ENCODE peak calls at places on chromosome 11, in eight cellular contexts. One of them, this sample, is unnamed.

GRCh38 chr11:83330303-83330702 is 44.1 kb upstream of the CCDC90B start:
- DNase-seq in ACHN: no peak
- DNase-seq in type B pancreatic cell: no peak
- DNase-seq in GM06990: no peak
- DNase-seq in MV-4-11: no peak
- DNase-seq in pancreas: no peak
- DNase-seq in activated T-helper 1 cell treated with anti-CD3 and anti-CD28 coated beads, Interleukin-12 subunit alpha, Interleukin-12 subunit beta, Interleukin-2, Interleukin-4 antibody, amounts not matched to agents 30 ng/mL and 10 ng/mL and 1 ng/mL, durations not matched to agents 14 hours and 24 hours and 36 hours: no peak
- DNase-seq in lower leg skin: no peak
- DNase-seq in this sample: no peak

GRCh38 chr11:7604331-7604973 is 68.8 kb downstream of the CYB5R2 start:
- DNase-seq in MV-4-11: no peak
- DNase-seq in lower leg skin: no peak
- DNase-seq in type B pancreatic cell: no peak
- DNase-seq in pancreas: no peak
- DNase-seq in activated T-helper 1 cell treated with anti-CD3 and anti-CD28 coated beads, Interleukin-12 subunit alpha, Interleukin-12 subunit beta, Interleukin-2, Interleukin-4 antibody, amounts not matched to agents 30 ng/mL and 10 ng/mL and 1 ng/mL, durations not matched to agents 14 hours and 24 hours and 36 hours: no peak
- DNase-seq in GM06990: no peak
- DNase-seq in ACHN: no peak
- DNase-seq in this sample: no peak

GRCh38 chr11:61149624-61150615 is 11.3 kb downstream of the VPS37C start:
- DNase-seq in ACHN: no peak
- DNase-seq in type B pancreatic cell: no peak
- DNase-seq in activated T-helper 1 cell treated with anti-CD3 and anti-CD28 coated beads, Interleukin-12 subunit alpha, Interleukin-12 subunit beta, Interleukin-2, Interleukin-4 antibody, amounts not matched to agents 30 ng/mL and 10 ng/mL and 1 ng/mL, durations not matched to agents 14 hours and 24 hours and 36 hours: no peak
- DNase-seq in GM06990: no peak
- DNase-seq in pancreas: peak
- DNase-seq in lower leg skin: no peak
- DNase-seq in MV-4-11: no peak
- DNase-seq in this sample: no peak

GRCh38 chr11:95831198-95831883 is 41.0 kb downstream of the CEP57 start:
- DNase-seq in activated T-helper 1 cell treated with anti-CD3 and anti-CD28 coated beads, Interleukin-12 subunit alpha, Interleukin-12 subunit beta, Interleukin-2, Interleukin-4 antibody, amounts not matched to agents 30 ng/mL and 10 ng/mL and 1 ng/mL, durations not matched to agents 14 hours and 24 hours and 36 hours: no peak
- DNase-seq in GM06990: no peak
- DNase-seq in lower leg skin: no peak
- DNase-seq in ACHN: peak
- DNase-seq in pancreas: no peak
- DNase-seq in type B pancreatic cell: no peak
- DNase-seq in MV-4-11: peak
- DNase-seq in this sample: no peak

GRCh38 chr11:113615098-113615497 is 91.0 kb downstream of the TMPRSS5 start:
- DNase-seq in ACHN: no peak
- DNase-seq in lower leg skin: no peak
- DNase-seq in pancreas: no peak
- DNase-seq in activated T-helper 1 cell treated with anti-CD3 and anti-CD28 coated beads, Interleukin-12 subunit alpha, Interleukin-12 subunit beta, Interleukin-2, Interleukin-4 antibody, amounts not matched to agents 30 ng/mL and 10 ng/mL and 1 ng/mL, durations not matched to agents 14 hours and 24 hours and 36 hours: no peak
- DNase-seq in MV-4-11: no peak
- DNase-seq in type B pancreatic cell: no peak
- DNase-seq in GM06990: no peak
- DNase-seq in this sample: no peak

GRCh38 chr11:29452131-29452530 is 564.7 kb downstream of the KCNA4 start:
- DNase-seq in type B pancreatic cell: no peak
- DNase-seq in ACHN: peak
- DNase-seq in pancreas: no peak
- DNase-seq in activated T-helper 1 cell treated with anti-CD3 and anti-CD28 coated beads, Interleukin-12 subunit alpha, Interleukin-12 subunit beta, Interleukin-2, Interleukin-4 antibody, amounts not matched to agents 30 ng/mL and 10 ng/mL and 1 ng/mL, durations not matched to agents 14 hours and 24 hours and 36 hours: no peak
- DNase-seq in lower leg skin: no peak
- DNase-seq in MV-4-11: no peak
- DNase-seq in GM06990: no peak
- DNase-seq in this sample: no peak

GRCh38 chr11:15159085-15159484 is 44.4 kb downstream of the INSC start:
- DNase-seq in activated T-helper 1 cell treated with anti-CD3 and anti-CD28 coated beads, Interleukin-12 subunit alpha, Interleukin-12 subunit beta, Interleukin-2, Interleukin-4 antibody, amounts not matched to agents 30 ng/mL and 10 ng/mL and 1 ng/mL, durations not matched to agents 14 hours and 24 hours and 36 hours: no peak
- DNase-seq in ACHN: peak
- DNase-seq in type B pancreatic cell: no peak
- DNase-seq in GM06990: peak
- DNase-seq in MV-4-11: no peak
- DNase-seq in lower leg skin: no peak
- DNase-seq in pancreas: no peak
- DNase-seq in this sample: no peak

GRCh38 chr11:19735512-19735911 is 22.9 kb downstream of the NAV2 start:
- DNase-seq in type B pancreatic cell: no peak
- DNase-seq in ACHN: no peak
- DNase-seq in lower leg skin: no peak
- DNase-seq in GM06990: no peak
- DNase-seq in MV-4-11: no peak
- DNase-seq in activated T-helper 1 cell treated with anti-CD3 and anti-CD28 coated beads, Interleukin-12 subunit alpha, Interleukin-12 subunit beta, Interleukin-2, Interleukin-4 antibody, amounts not matched to agents 30 ng/mL and 10 ng/mL and 1 ng/mL, durations not matched to agents 14 hours and 24 hours and 36 hours: no peak
- DNase-seq in pancreas: no peak
- DNase-seq in this sample: no peak

GRCh38 chr11:18310800-18311340 is 11.1 kb downstream of the HPS5 start:
- DNase-seq in ACHN: no peak
- DNase-seq in activated T-helper 1 cell treated with anti-CD3 and anti-CD28 coated beads, Interleukin-12 subunit alpha, Interleukin-12 subunit beta, Interleukin-2, Interleukin-4 antibody, amounts not matched to agents 30 ng/mL and 10 ng/mL and 1 ng/mL, durations not matched to agents 14 hours and 24 hours and 36 hours: no peak
- DNase-seq in type B pancreatic cell: no peak
- DNase-seq in GM06990: peak
- DNase-seq in pancreas: no peak
- DNase-seq in MV-4-11: peak
- DNase-seq in lower leg skin: no peak
- DNase-seq in this sample: no peak

GRCh38 chr11:9250139-9250582 is 15.0 kb downstream of the DENND5A start:
- DNase-seq in ACHN: no peak
- DNase-seq in activated T-helper 1 cell treated with anti-CD3 and anti-CD28 coated beads, Interleukin-12 subunit alpha, Interleukin-12 subunit beta, Interleukin-2, Interleukin-4 antibody, amounts not matched to agents 30 ng/mL and 10 ng/mL and 1 ng/mL, durations not matched to agents 14 hours and 24 hours and 36 hours: peak
- DNase-seq in MV-4-11: peak
- DNase-seq in pancreas: no peak
- DNase-seq in type B pancreatic cell: no peak
- DNase-seq in GM06990: peak
- DNase-seq in lower leg skin: no peak
- DNase-seq in this sample: peak

GRCh38 chr11:119172513-119172912 is 4.0 kb downstream of the NLRX1 start:
- DNase-seq in pancreas: no peak
- DNase-seq in lower leg skin: no peak
- DNase-seq in MV-4-11: peak
- DNase-seq in type B pancreatic cell: no peak
- DNase-seq in ACHN: no peak
- DNase-seq in activated T-helper 1 cell treated with anti-CD3 and anti-CD28 coated beads, Interleukin-12 subunit alpha, Interleukin-12 subunit beta, Interleukin-2, Interleukin-4 antibody, amounts not matched to agents 30 ng/mL and 10 ng/mL and 1 ng/mL, durations not matched to agents 14 hours and 24 hours and 36 hours: no peak
- DNase-seq in GM06990: no peak
- DNase-seq in this sample: no peak

GRCh38 chr11:18065572-18065971 is 19.5 kb upstream of the TPH1 start:
- DNase-seq in lower leg skin: no peak
- DNase-seq in type B pancreatic cell: no peak
- DNase-seq in MV-4-11: no peak
- DNase-seq in ACHN: no peak
- DNase-seq in GM06990: no peak
- DNase-seq in pancreas: no peak
- DNase-seq in activated T-helper 1 cell treated with anti-CD3 and anti-CD28 coated beads, Interleukin-12 subunit alpha, Interleukin-12 subunit beta, Interleukin-2, Interleukin-4 antibody, amounts not matched to agents 30 ng/mL and 10 ng/mL and 1 ng/mL, durations not matched to agents 14 hours and 24 hours and 36 hours: no peak
- DNase-seq in this sample: no peak

GRCh38 chr11:10208045-10208674 is 85.9 kb downstream of the SBF2 start:
- DNase-seq in lower leg skin: no peak
- DNase-seq in pancreas: no peak
- DNase-seq in ACHN: peak
- DNase-seq in type B pancreatic cell: no peak
- DNase-seq in MV-4-11: peak
- DNase-seq in GM06990: peak
- DNase-seq in activated T-helper 1 cell treated with anti-CD3 and anti-CD28 coated beads, Interleukin-12 subunit alpha, Interleukin-12 subunit beta, Interleukin-2, Interleukin-4 antibody, amounts not matched to agents 30 ng/mL and 10 ng/mL and 1 ng/mL, durations not matched to agents 14 hours and 24 hours and 36 hours: no peak
- DNase-seq in this sample: no peak

GRCh38 chr11:112086422-112087191 is at the start of the genes SDHD and TIMM8B:
- DNase-seq in GM06990: peak
- DNase-seq in lower leg skin: peak
- DNase-seq in ACHN: peak
- DNase-seq in activated T-helper 1 cell treated with anti-CD3 and anti-CD28 coated beads, Interleukin-12 subunit alpha, Interleukin-12 subunit beta, Interleukin-2, Interleukin-4 antibody, amounts not matched to agents 30 ng/mL and 10 ng/mL and 1 ng/mL, durations not matched to agents 14 hours and 24 hours and 36 hours: peak
- DNase-seq in pancreas: peak
- DNase-seq in type B pancreatic cell: peak
- DNase-seq in MV-4-11: peak
- DNase-seq in this sample: peak

GRCh38 chr11:69116671-69117070 is 39.1 kb upstream of the SMIM38 start:
- DNase-seq in ACHN: no peak
- DNase-seq in lower leg skin: no peak
- DNase-seq in MV-4-11: no peak
- DNase-seq in GM06990: no peak
- DNase-seq in type B pancreatic cell: no peak
- DNase-seq in activated T-helper 1 cell treated with anti-CD3 and anti-CD28 coated beads, Interleukin-12 subunit alpha, Interleukin-12 subunit beta, Interleukin-2, Interleukin-4 antibody, amounts not matched to agents 30 ng/mL and 10 ng/mL and 1 ng/mL, durations not matched to agents 14 hours and 24 hours and 36 hours: no peak
- DNase-seq in pancreas: peak
- DNase-seq in this sample: no peak

GRCh38 chr11:47912843-47913437 is 64.8 kb upstream of the NUP160 start:
- DNase-seq in type B pancreatic cell: no peak
- DNase-seq in ACHN: no peak
- DNase-seq in lower leg skin: no peak
- DNase-seq in GM06990: no peak
- DNase-seq in pancreas: no peak
- DNase-seq in activated T-helper 1 cell treated with anti-CD3 and anti-CD28 coated beads, Interleukin-12 subunit alpha, Interleukin-12 subunit beta, Interleukin-2, Interleukin-4 antibody, amounts not matched to agents 30 ng/mL and 10 ng/mL and 1 ng/mL, durations not matched to agents 14 hours and 24 hours and 36 hours: no peak
- DNase-seq in MV-4-11: peak
- DNase-seq in this sample: no peak

GRCh38 chr11:130817608-130817944 is 98.7 kb downstream of the SNX19 start:
- DNase-seq in MV-4-11: peak
- DNase-seq in lower leg skin: no peak
- DNase-seq in pancreas: no peak
- DNase-seq in ACHN: peak
- DNase-seq in activated T-helper 1 cell treated with anti-CD3 and anti-CD28 coated beads, Interleukin-12 subunit alpha, Interleukin-12 subunit beta, Interleukin-2, Interleukin-4 antibody, amounts not matched to agents 30 ng/mL and 10 ng/mL and 1 ng/mL, durations not matched to agents 14 hours and 24 hours and 36 hours: no peak
- DNase-seq in GM06990: no peak
- DNase-seq in type B pancreatic cell: no peak
- DNase-seq in this sample: no peak

GRCh38 chr11:9953994-9954626 is 290.2 kb downstream of the SWAP70 start:
- DNase-seq in activated T-helper 1 cell treated with anti-CD3 and anti-CD28 coated beads, Interleukin-12 subunit alpha, Interleukin-12 subunit beta, Interleukin-2, Interleukin-4 antibody, amounts not matched to agents 30 ng/mL and 10 ng/mL and 1 ng/mL, durations not matched to agents 14 hours and 24 hours and 36 hours: no peak
- DNase-seq in lower leg skin: no peak
- DNase-seq in ACHN: no peak
- DNase-seq in GM06990: no peak
- DNase-seq in type B pancreatic cell: no peak
- DNase-seq in MV-4-11: no peak
- DNase-seq in pancreas: no peak
- DNase-seq in this sample: no peak

GRCh38 chr11:73221996-73222395 is 3.9 kb downstream of the P2RY2 start:
- DNase-seq in GM06990: no peak
- DNase-seq in lower leg skin: no peak
- DNase-seq in ACHN: no peak
- DNase-seq in pancreas: peak
- DNase-seq in MV-4-11: no peak
- DNase-seq in activated T-helper 1 cell treated with anti-CD3 and anti-CD28 coated beads, Interleukin-12 subunit alpha, Interleukin-12 subunit beta, Interleukin-2, Interleukin-4 antibody, amounts not matched to agents 30 ng/mL and 10 ng/mL and 1 ng/mL, durations not matched to agents 14 hours and 24 hours and 36 hours: no peak
- DNase-seq in type B pancreatic cell: no peak
- DNase-seq in this sample: no peak

GRCh38 chr11:75160328-75160757 is 9.4 kb downstream of the SLCO2B1 start:
- DNase-seq in type B pancreatic cell: no peak
- DNase-seq in activated T-helper 1 cell treated with anti-CD3 and anti-CD28 coated beads, Interleukin-12 subunit alpha, Interleukin-12 subunit beta, Interleukin-2, Interleukin-4 antibody, amounts not matched to agents 30 ng/mL and 10 ng/mL and 1 ng/mL, durations not matched to agents 14 hours and 24 hours and 36 hours: no peak
- DNase-seq in pancreas: no peak
- DNase-seq in GM06990: no peak
- DNase-seq in ACHN: no peak
- DNase-seq in lower leg skin: no peak
- DNase-seq in MV-4-11: no peak
- DNase-seq in this sample: no peak

GRCh38 chr11:1660025-1660867 is 30.7 kb downstream of the KRTAP5-5 start:
- DNase-seq in activated T-helper 1 cell treated with anti-CD3 and anti-CD28 coated beads, Interleukin-12 subunit alpha, Interleukin-12 subunit beta, Interleukin-2, Interleukin-4 antibody, amounts not matched to agents 30 ng/mL and 10 ng/mL and 1 ng/mL, durations not matched to agents 14 hours and 24 hours and 36 hours: no peak
- DNase-seq in lower leg skin: no peak
- DNase-seq in GM06990: no peak
- DNase-seq in pancreas: peak
- DNase-seq in type B pancreatic cell: no peak
- DNase-seq in ACHN: no peak
- DNase-seq in MV-4-11: no peak
- DNase-seq in this sample: no peak

GRCh38 chr11:119832536-119832935 is 103.5 kb upstream of the NECTIN1 start:
- DNase-seq in type B pancreatic cell: no peak
- DNase-seq in ACHN: no peak
- DNase-seq in GM06990: no peak
- DNase-seq in MV-4-11: no peak
- DNase-seq in activated T-helper 1 cell treated with anti-CD3 and anti-CD28 coated beads, Interleukin-12 subunit alpha, Interleukin-12 subunit beta, Interleukin-2, Interleukin-4 antibody, amounts not matched to agents 30 ng/mL and 10 ng/mL and 1 ng/mL, durations not matched to agents 14 hours and 24 hours and 36 hours: no peak
- DNase-seq in lower leg skin: peak
- DNase-seq in pancreas: no peak
- DNase-seq in this sample: no peak

GRCh38 chr11:125603207-125603606 is 10.6 kb downstream of the STT3A start:
- DNase-seq in activated T-helper 1 cell treated with anti-CD3 and anti-CD28 coated beads, Interleukin-12 subunit alpha, Interleukin-12 subunit beta, Interleukin-2, Interleukin-4 antibody, amounts not matched to agents 30 ng/mL and 10 ng/mL and 1 ng/mL, durations not matched to agents 14 hours and 24 hours and 36 hours: no peak
- DNase-seq in lower leg skin: no peak
- DNase-seq in MV-4-11: no peak
- DNase-seq in pancreas: no peak
- DNase-seq in type B pancreatic cell: no peak
- DNase-seq in GM06990: no peak
- DNase-seq in ACHN: no peak
- DNase-seq in this sample: no peak

GRCh38 chr11:75498556-75499255 is 27.0 kb downstream of the GDPD5 start:
- DNase-seq in type B pancreatic cell: no peak
- DNase-seq in GM06990: no peak
- DNase-seq in lower leg skin: no peak
- DNase-seq in MV-4-11: no peak
- DNase-seq in pancreas: no peak
- DNase-seq in activated T-helper 1 cell treated with anti-CD3 and anti-CD28 coated beads, Interleukin-12 subunit alpha, Interleukin-12 subunit beta, Interleukin-2, Interleukin-4 antibody, amounts not matched to agents 30 ng/mL and 10 ng/mL and 1 ng/mL, durations not matched to agents 14 hours and 24 hours and 36 hours: no peak
- DNase-seq in ACHN: no peak
- DNase-seq in this sample: no peak

GRCh38 chr11:12202911-12203310 is 92.5 kb downstream of the MICAL2 start:
- DNase-seq in activated T-helper 1 cell treated with anti-CD3 and anti-CD28 coated beads, Interleukin-12 subunit alpha, Interleukin-12 subunit beta, Interleukin-2, Interleukin-4 antibody, amounts not matched to agents 30 ng/mL and 10 ng/mL and 1 ng/mL, durations not matched to agents 14 hours and 24 hours and 36 hours: no peak
- DNase-seq in lower leg skin: no peak
- DNase-seq in pancreas: no peak
- DNase-seq in ACHN: no peak
- DNase-seq in MV-4-11: no peak
- DNase-seq in GM06990: no peak
- DNase-seq in type B pancreatic cell: no peak
- DNase-seq in this sample: no peak